ENCODE peak calls at places on chromosomes 13 and 19, in six cellular contexts. One of them, this sample, is unnamed.

GRCh38 chr13:38530492-38530891 is 156.4 kb upstream of the FREM2 start:
- DNase-seq in GM23248: peak; percentile 69
- DNase-seq in aorta: no peak
- DNase-seq in cardiac muscle cell: peak; percentile 29
- DNase-seq in Peyer's patch: no peak
- DNase-seq in effector memory CD4-positive, alpha-beta T cell: no peak
- DNase-seq in this sample: no peak

GRCh38 chr19:34838753-34839431 is 65.9 kb upstream of the ZNF599 start:
- DNase-seq in GM23248: peak; percentile 37
- DNase-seq in aorta: no peak
- DNase-seq in cardiac muscle cell: peak; percentile 55
- DNase-seq in Peyer's patch: peak; percentile 62
- DNase-seq in effector memory CD4-positive, alpha-beta T cell: no peak
- DNase-seq in this sample: no peak

GRCh38 chr19:35224681-35225604 is 3.6 kb downstream of the FAM187B start:
- DNase-seq in GM23248: no peak
- DNase-seq in aorta: no peak
- DNase-seq in cardiac muscle cell: no peak
- DNase-seq in Peyer's patch: peak; percentile 53
- DNase-seq in effector memory CD4-positive, alpha-beta T cell: no peak
- DNase-seq in this sample: no peak

GRCh38 chr13:45331123-45331619 is 9.8 kb downstream of the TPT1 start:
- DNase-seq in GM23248: no peak
- DNase-seq in aorta: no peak
- DNase-seq in cardiac muscle cell: no peak
- DNase-seq in Peyer's patch: no peak
- DNase-seq in effector memory CD4-positive, alpha-beta T cell: no peak
- DNase-seq in this sample: no peak

GRCh38 chr19:2363419-2363818 is 3.4 kb downstream of the TMPRSS9 start:
- DNase-seq in GM23248: no peak
- DNase-seq in aorta: no peak
- DNase-seq in cardiac muscle cell: no peak
- DNase-seq in Peyer's patch: no peak
- DNase-seq in effector memory CD4-positive, alpha-beta T cell: no peak
- DNase-seq in this sample: no peak

GRCh38 chr13:48235100-48235813 is 2.3 kb downstream of the ITM2B start:
- DNase-seq in GM23248: peak; percentile 76
- DNase-seq in aorta: no peak
- DNase-seq in cardiac muscle cell: peak; percentile 52
- DNase-seq in Peyer's patch: peak; percentile 67
- DNase-seq in effector memory CD4-positive, alpha-beta T cell: no peak
- DNase-seq in this sample: no peak

GRCh38 chr13:77338961-77339401 is 12.1 kb upstream of the MYCBP2 start:
- DNase-seq in GM23248: no peak
- DNase-seq in aorta: no peak
- DNase-seq in cardiac muscle cell: no peak
- DNase-seq in Peyer's patch: no peak
- DNase-seq in effector memory CD4-positive, alpha-beta T cell: no peak
- DNase-seq in this sample: no peak

GRCh38 chr13:30676672-30677071 is 58.7 kb upstream of the ALOX5AP start:
- DNase-seq in GM23248: peak; percentile 59
- DNase-seq in aorta: no peak
- DNase-seq in cardiac muscle cell: peak; percentile 28
- DNase-seq in Peyer's patch: no peak
- DNase-seq in effector memory CD4-positive, alpha-beta T cell: no peak
- DNase-seq in this sample: no peak

GRCh38 chr13:98540476-98540875 is 36.4 kb downstream of the STK24 start:
- DNase-seq in GM23248: peak; percentile 55
- DNase-seq in aorta: no peak
- DNase-seq in cardiac muscle cell: no peak
- DNase-seq in Peyer's patch: peak; percentile 34
- DNase-seq in effector memory CD4-positive, alpha-beta T cell: no peak
- DNase-seq in this sample: no peak

GRCh38 chr13:28452755-28453154 is 42.2 kb downstream of the FLT1 start:
- DNase-seq in GM23248: no peak
- DNase-seq in aorta: no peak
- DNase-seq in cardiac muscle cell: no peak
- DNase-seq in Peyer's patch: no peak
- DNase-seq in effector memory CD4-positive, alpha-beta T cell: no peak
- DNase-seq in this sample: no peak

GRCh38 chr19:46603752-46604241 is 2.7 kb downstream of the CALM3 start:
- DNase-seq in GM23248: peak; percentile 49
- DNase-seq in aorta: peak; percentile 68
- DNase-seq in cardiac muscle cell: no peak
- DNase-seq in Peyer's patch: no peak
- DNase-seq in effector memory CD4-positive, alpha-beta T cell: no peak
- DNase-seq in this sample: no peak

GRCh38 chr13:98585946-98586345 is 9.0 kb upstream of the STK24 start:
- DNase-seq in GM23248: no peak
- DNase-seq in aorta: no peak
- DNase-seq in cardiac muscle cell: no peak
- DNase-seq in Peyer's patch: no peak
- DNase-seq in effector memory CD4-positive, alpha-beta T cell: no peak
- DNase-seq in this sample: no peak

GRCh38 chr19:55490478-55491436 is 2.5 kb downstream of the SSC5D start:
- DNase-seq in GM23248: peak; percentile 40
- DNase-seq in aorta: no peak
- DNase-seq in cardiac muscle cell: no peak
- DNase-seq in Peyer's patch: no peak
- DNase-seq in effector memory CD4-positive, alpha-beta T cell: no peak
- DNase-seq in this sample: no peak

GRCh38 chr19:18339703-18340102 is 695 bp upstream of the PGPEP1 start:
- DNase-seq in GM23248: peak; percentile 46
- DNase-seq in aorta: no peak
- DNase-seq in cardiac muscle cell: no peak
- DNase-seq in Peyer's patch: no peak
- DNase-seq in effector memory CD4-positive, alpha-beta T cell: no peak
- DNase-seq in this sample: no peak

GRCh38 chr13:111027481-111028439 is 87.3 kb upstream of the ARHGEF7 start:
- DNase-seq in GM23248: no peak
- DNase-seq in aorta: no peak
- DNase-seq in cardiac muscle cell: no peak
- DNase-seq in Peyer's patch: no peak
- DNase-seq in effector memory CD4-positive, alpha-beta T cell: no peak
- DNase-seq in this sample: no peak

GRCh38 chr13:97307544-97307881 is 85.4 kb downstream of the MBNL2 start:
- DNase-seq in GM23248: peak; percentile 84
- DNase-seq in aorta: no peak
- DNase-seq in cardiac muscle cell: no peak
- DNase-seq in Peyer's patch: no peak
- DNase-seq in effector memory CD4-positive, alpha-beta T cell: no peak
- DNase-seq in this sample: no peak
- H3K27ac ChIP-seq in GM23248: peak overlapping the region; percentile 54
- H3K27ac ChIP-seq in aorta: no peak overlapping the region
- H3K27ac ChIP-seq in cardiac muscle cell: peak overlapping the region; percentile 42
- H3K27ac ChIP-seq in Peyer's patch: no peak overlapping the region
- H3K27ac ChIP-seq in effector memory CD4-positive, alpha-beta T cell: no peak overlapping the region
- H3K27ac ChIP-seq in this sample: no peak overlapping the region

GRCh38 chr19:1181606-1182005 is 7.5 kb upstream of the SBNO2 start:
- DNase-seq in GM23248: no peak
- DNase-seq in aorta: no peak
- DNase-seq in cardiac muscle cell: no peak
- DNase-seq in Peyer's patch: no peak
- DNase-seq in effector memory CD4-positive, alpha-beta T cell: no peak
- DNase-seq in this sample: no peak

GRCh38 chr19:1183543-1184172 is 9.6 kb upstream of the SBNO2 start:
- DNase-seq in GM23248: no peak
- DNase-seq in aorta: no peak
- DNase-seq in cardiac muscle cell: no peak
- DNase-seq in Peyer's patch: peak; percentile 85
- DNase-seq in effector memory CD4-positive, alpha-beta T cell: no peak
- DNase-seq in this sample: no peak

GRCh38 chr19:1177322-1178114 is 3.5 kb upstream of the SBNO2 start:
- DNase-seq in GM23248: peak; percentile 98
- DNase-seq in aorta: peak; percentile 85
- DNase-seq in cardiac muscle cell: no peak
- DNase-seq in Peyer's patch: no peak
- DNase-seq in effector memory CD4-positive, alpha-beta T cell: no peak
- DNase-seq in this sample: no peak

GRCh38 chr19:1182068-1182467 is 8.0 kb upstream of the SBNO2 start:
- DNase-seq in GM23248: no peak
- DNase-seq in aorta: no peak
- DNase-seq in cardiac muscle cell: no peak
- DNase-seq in Peyer's patch: no peak
- DNase-seq in effector memory CD4-positive, alpha-beta T cell: no peak
- DNase-seq in this sample: no peak

GRCh38 chr19:1182727-1183126 is 8.7 kb upstream of the SBNO2 start:
- DNase-seq in GM23248: no peak
- DNase-seq in aorta: no peak
- DNase-seq in cardiac muscle cell: no peak
- DNase-seq in Peyer's patch: no peak
- DNase-seq in effector memory CD4-positive, alpha-beta T cell: no peak
- DNase-seq in this sample: no peak
- H3K27ac ChIP-seq in GM23248: no peak overlapping the region
- H3K27ac ChIP-seq in aorta: no peak overlapping the region
- H3K27ac ChIP-seq in cardiac muscle cell: no peak overlapping the region
- H3K27ac ChIP-seq in Peyer's patch: no peak overlapping the region
- H3K27ac ChIP-seq in effector memory CD4-positive, alpha-beta T cell: no peak overlapping the region
- H3K27ac ChIP-seq in this sample: peak overlapping the region; percentile 92

GRCh38 chr13:47092202-47092601 is 195.3 kb upstream of the HTR2A start:
- DNase-seq in GM23248: no peak
- DNase-seq in aorta: no peak
- DNase-seq in cardiac muscle cell: no peak
- DNase-seq in Peyer's patch: no peak
- DNase-seq in effector memory CD4-positive, alpha-beta T cell: no peak
- DNase-seq in this sample: no peak

GRCh38 chr13:47081850-47082249 is 185.0 kb upstream of the HTR2A start:
- DNase-seq in GM23248: no peak
- DNase-seq in aorta: no peak
- DNase-seq in cardiac muscle cell: no peak
- DNase-seq in Peyer's patch: no peak
- DNase-seq in effector memory CD4-positive, alpha-beta T cell: no peak
- DNase-seq in this sample: no peak

GRCh38 chr13:47085346-47085745 is 188.5 kb upstream of the HTR2A start:
- DNase-seq in GM23248: peak; percentile 73
- DNase-seq in aorta: no peak
- DNase-seq in cardiac muscle cell: no peak
- DNase-seq in Peyer's patch: no peak
- DNase-seq in effector memory CD4-positive, alpha-beta T cell: no peak
- DNase-seq in this sample: no peak

GRCh38 chr13:47087841-47088240 is 191.0 kb upstream of the HTR2A start:
- DNase-seq in GM23248: peak; percentile 90
- DNase-seq in aorta: no peak
- DNase-seq in cardiac muscle cell: no peak
- DNase-seq in Peyer's patch: no peak
- DNase-seq in effector memory CD4-positive, alpha-beta T cell: no peak
- DNase-seq in this sample: no peak
- H3K27ac ChIP-seq in GM23248: peak overlapping the region; percentile 40
- H3K27ac ChIP-seq in aorta: no peak overlapping the region
- H3K27ac ChIP-seq in cardiac muscle cell: no peak overlapping the region
- H3K27ac ChIP-seq in Peyer's patch: no peak overlapping the region
- H3K27ac ChIP-seq in effector memory CD4-positive, alpha-beta T cell: no peak overlapping the region
- H3K27ac ChIP-seq in this sample: no peak overlapping the region

GRCh38 chr13:44079413-44080205 is 199.9 kb downstream of the LACC1 start:
- DNase-seq in GM23248: no peak
- DNase-seq in aorta: no peak
- DNase-seq in cardiac muscle cell: no peak
- DNase-seq in Peyer's patch: no peak
- DNase-seq in effector memory CD4-positive, alpha-beta T cell: no peak
- DNase-seq in this sample: no peak
- H3K27ac ChIP-seq in GM23248: no peak overlapping the region
- H3K27ac ChIP-seq in aorta: no peak overlapping the region
- H3K27ac ChIP-seq in cardiac muscle cell: no peak overlapping the region
- H3K27ac ChIP-seq in Peyer's patch: no peak overlapping the region
- H3K27ac ChIP-seq in effector memory CD4-positive, alpha-beta T cell: no peak overlapping the region
- H3K27ac ChIP-seq in this sample: no peak overlapping the region

DNA sequence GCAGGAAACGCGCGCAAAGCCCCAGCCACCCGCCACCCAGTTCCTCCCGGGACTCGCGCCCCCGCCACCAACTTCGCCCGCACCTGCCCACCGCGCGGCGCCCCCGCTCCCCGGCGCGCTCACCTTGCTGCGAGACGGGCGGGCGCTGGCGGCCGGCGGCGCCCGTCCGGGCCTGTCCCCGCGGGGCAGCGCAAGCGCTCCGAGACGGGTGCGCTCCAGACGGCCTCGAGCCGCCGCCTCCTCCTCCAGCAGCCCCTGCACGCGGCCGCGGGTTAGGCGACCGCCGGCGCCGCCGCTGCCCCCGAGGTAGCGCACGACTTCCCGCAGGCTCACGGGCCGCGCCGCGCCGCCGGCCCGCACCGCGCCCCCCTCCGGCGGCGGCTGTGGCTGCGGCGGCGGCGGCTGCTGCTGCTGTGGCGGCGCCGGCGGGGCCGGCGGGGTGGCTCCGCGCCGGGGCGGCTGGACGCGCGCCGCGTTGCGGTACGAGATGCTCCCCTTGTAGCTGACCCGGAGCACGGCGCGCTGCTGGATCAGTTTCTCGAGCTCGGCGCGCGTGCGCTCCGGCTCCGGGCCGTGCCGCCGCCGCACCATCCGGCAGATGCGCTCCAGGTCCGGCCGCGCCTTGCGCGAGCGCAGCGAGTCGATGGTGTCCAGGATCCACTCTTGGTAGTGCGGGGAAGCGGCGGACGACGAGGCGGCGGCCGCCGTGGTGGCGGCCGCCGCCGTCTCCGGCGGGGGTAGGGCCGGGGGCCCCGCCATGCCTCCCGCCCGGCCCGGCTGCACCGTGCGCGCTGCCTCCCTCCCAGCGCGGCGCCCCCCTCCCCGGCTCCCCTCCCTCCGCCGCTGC is 666 bp downstream of the SAMD1 start:
- DNase-seq in GM23248: peak; percentile 83
- DNase-seq in aorta: peak; percentile 85
- DNase-seq in cardiac muscle cell: peak; percentile 82
- DNase-seq in Peyer's patch: peak; percentile 77
- DNase-seq in effector memory CD4-positive, alpha-beta T cell: peak; percentile 29
- DNase-seq in this sample: no peak
- H3K27ac ChIP-seq in GM23248: peak overlapping the region; percentile 36
- H3K27ac ChIP-seq in aorta: no peak overlapping the region
- H3K27ac ChIP-seq in cardiac muscle cell: no peak overlapping the region
- H3K27ac ChIP-seq in Peyer's patch: peak overlapping the region; percentile 97
- H3K27ac ChIP-seq in effector memory CD4-positive, alpha-beta T cell: peak overlapping the region; percentile 32
- H3K27ac ChIP-seq in this sample: peak overlapping the region; percentile 98

GRCh38 chr19:4763021-4763420 is 28.5 kb upstream of the FEM1A start:
- DNase-seq in GM23248: no peak
- DNase-seq in aorta: no peak
- DNase-seq in cardiac muscle cell: no peak
- DNase-seq in Peyer's patch: no peak
- DNase-seq in effector memory CD4-positive, alpha-beta T cell: no peak
- DNase-seq in this sample: no peak
- H3K27ac ChIP-seq in GM23248: no peak overlapping the region
- H3K27ac ChIP-seq in aorta: no peak overlapping the region
- H3K27ac ChIP-seq in cardiac muscle cell: no peak overlapping the region
- H3K27ac ChIP-seq in Peyer's patch: no peak overlapping the region
- H3K27ac ChIP-seq in effector memory CD4-positive, alpha-beta T cell: no peak overlapping the region
- H3K27ac ChIP-seq in this sample: no peak overlapping the region